ENCODE peak calls at places on chromosomes 7 and 10, in seven cellular contexts. I is NCI-H2171 treated with DMSO at 0.1 percent for 48 hours; E is aorta; K is midbrain; Q is RPMI7951; V is uterus; L is activated CD8-positive, alpha-beta memory T cell treated with anti-CD3 and anti-CD28 coated beads, Interleukin-2, amount 50 U/mL, for 4 hours. O is an unnamed sample.

GRCh38 chr10:27457261-27457945 is 46.7 kb upstream of the RAB18 start:
- DNase-seq in I (no peak), E (no peak), K (no peak), Q (no peak), V (no peak), L (no peak), O (no peak)

GRCh38 chr7:118478236-118478635 is 253.7 kb downstream of the ANKRD7 start:
- DNase-seq in I (no peak), E (no peak), K (no peak), Q (no peak), V (no peak), L (no peak), O (no peak)

GRCh38 chr10:88994034-88994433 is 3.4 kb downstream of the FAS start:
- DNase-seq in I (no peak), E (no peak), K (no peak), Q (peak; percentile 47), V (no peak), L (no peak), O (no peak)

GRCh38 chr10:74718208-74718607 is 108.2 kb upstream of the KAT6B start:
- DNase-seq in I (no peak), E (no peak), K (no peak), Q (no peak), V (no peak), L (no peak), O (no peak)

GRCh38 chr7:135121868-135122267 is 26.0 kb upstream of the TMEM140 start:
- DNase-seq in I (no peak), E (no peak), K (no peak), Q (no peak), V (no peak), L (no peak), O (no peak)

GRCh38 chr7:142030294-142030693 is 34.6 kb downstream of the MGAM start:
- DNase-seq in I (no peak), E (no peak), K (no peak), Q (peak; percentile 29), V (no peak), L (no peak), O (no peak)

GRCh38 chr10:92164024-92164423 is 126.9 kb downstream of the CPEB3 start:
- DNase-seq in I (no peak), E (no peak), K (no peak), Q (no peak), V (no peak), L (no peak), O (no peak)

GRCh38 chr7:104946338-104946737 is 67.7 kb upstream of the KMT2E start:
- DNase-seq in I (no peak), E (no peak), K (no peak), Q (no peak), V (no peak), L (no peak), O (no peak)

GRCh38 chr7:537911-538634 is 18.4 kb upstream of the PDGFA start:
- DNase-seq in I (no peak), E (peak; percentile 94), K (no peak), Q (peak; percentile 97), V (peak; percentile 56), L (no peak), O (no peak)

GRCh38 chr7:142717453-142717852 is 31.8 kb upstream of the PRSS1 start:
- DNase-seq in I (no peak), E (no peak), K (no peak), Q (no peak), V (no peak), L (no peak), O (no peak)

GRCh38 chr7:3272691-3273141 is 28.3 kb upstream of the SDK1 start:
- DNase-seq in I (peak; percentile 89), E (no peak), K (no peak), Q (peak; percentile 99), V (no peak), L (no peak), O (peak; percentile 48)

GRCh38 chr7:158676898-158677297 is 27.7 kb downstream of the NCAPG2 start:
- DNase-seq in I (no peak), E (no peak), K (no peak), Q (no peak), V (no peak), L (no peak), O (no peak)

GRCh38 chr7:80699030-80699638 is 60.7 kb downstream of the CD36 start:
- DNase-seq in I (peak; percentile 69), E (no peak), K (peak; percentile 59), Q (peak; percentile 61), V (no peak), L (no peak), O (peak; percentile 12)

GRCh38 chr7:93018666-93019065 is 99.1 kb downstream of the SAMD9 start:
- DNase-seq in I (no peak), E (no peak), K (no peak), Q (no peak), V (no peak), L (no peak), O (no peak)

GRCh38 chr10:125721035-125721434 is 1.5 kb downstream of the EDRF1 start:
- DNase-seq in I (no peak), E (no peak), K (no peak), Q (no peak), V (no peak), L (no peak), O (no peak)

GRCh38 chr10:63421591-63421990 is 44.2 kb downstream of the JMJD1C start:
- DNase-seq in I (no peak), E (no peak), K (no peak), Q (no peak), V (no peak), L (no peak), O (no peak)

GRCh38 chr10:72688208-72688651 is 3.7 kb upstream of the MCU start:
- DNase-seq in I (no peak), E (no peak), K (no peak), Q (peak; percentile 58), V (no peak), L (no peak), O (peak; percentile 47)

GRCh38 chr7:32103361-32103760 is 33.2 kb upstream of the PDE1C start:
- DNase-seq in I (no peak), E (no peak), K (no peak), Q (no peak), V (no peak), L (no peak), O (no peak)

GRCh38 chr10:986881-987634 is 1.2 kb upstream of the GTPBP4 start:
- DNase-seq in I (no peak), E (peak; percentile 55), K (no peak), Q (peak; percentile 47), V (no peak), L (no peak), O (no peak)

GRCh38 chr7:6294839-6295238 is 22.4 kb upstream of the CYTH3 start:
- DNase-seq in I (no peak), E (no peak), K (no peak), Q (no peak), V (no peak), L (no peak), O (no peak)

GRCh38 chr7:90824386-90825307 is 228.5 kb downstream of the CDK14 start:
- DNase-seq in I (no peak), E (no peak), K (no peak), Q (peak; percentile 27), V (no peak), L (no peak), O (no peak)

GRCh38 chr7:12403287-12404181 is at the start of gene VWDE:
- DNase-seq in I (peak; percentile 95), E (peak; percentile 71), K (no peak), Q (no peak), V (no peak), L (peak; percentile 34), O (peak; percentile 77)

O was measured in NCI-H2029.